ENCODE peak calls at places on chromosomes 7 and 10, in five cellular contexts. One of them, this sample, is unnamed.

GRCh38 chr7:127393370-127394058 is 1.0 kb upstream of the ZNF800 start:
- DNase-seq in GM12878: no peak
- DNase-seq in K562: no peak
- DNase-seq in A549: no peak
- DNase-seq in HepG2: no peak
- DNase-seq in this sample: peak

GRCh38 chr7:91880016-91880412 is 488 bp downstream of the MTERF1 start:
- DNase-seq in K562: no peak
- DNase-seq in A549: no peak
- DNase-seq in GM12878: no peak
- DNase-seq in HepG2: peak
- DNase-seq in this sample: no peak

GRCh38 chr7:83836028-83836427 is 187.1 kb upstream of the SEMA3E start:
- DNase-seq in A549: no peak
- DNase-seq in HepG2: no peak
- DNase-seq in K562: no peak
- DNase-seq in GM12878: peak
- DNase-seq in this sample: no peak

GRCh38 chr7:137345799-137346449 is 2.4 kb upstream of the PTN start:
- DNase-seq in K562: no peak
- DNase-seq in HepG2: no peak
- DNase-seq in GM12878: no peak
- DNase-seq in A549: no peak
- DNase-seq in this sample: no peak

GRCh38 chr7:45983720-45984032 is 62.6 kb upstream of the IGFBP3 start:
- DNase-seq in HepG2: no peak
- DNase-seq in K562: no peak
- DNase-seq in GM12878: no peak
- DNase-seq in A549: no peak
- DNase-seq in this sample: no peak

GRCh38 chr10:67666416-67667043 is 29.5 kb downstream of the CTNNA3 start:
- DNase-seq in A549: peak
- DNase-seq in K562: peak
- DNase-seq in GM12878: no peak
- DNase-seq in HepG2: peak
- DNase-seq in this sample: peak

GRCh38 chr10:120746016-120746755 is 105.0 kb upstream of the WDR11 start:
- DNase-seq in HepG2: no peak
- DNase-seq in A549: no peak
- DNase-seq in K562: no peak
- DNase-seq in GM12878: no peak
- DNase-seq in this sample: no peak

GRCh38 chr10:19874190-19874589 is 58.0 kb downstream of the PLXDC2 start:
- DNase-seq in A549: no peak
- DNase-seq in HepG2: no peak
- DNase-seq in GM12878: no peak
- DNase-seq in K562: no peak
- DNase-seq in this sample: no peak

GRCh38 chr7:26993816-26994810 is 101.7 kb downstream of the HOXA1 start:
- DNase-seq in K562: no peak
- DNase-seq in GM12878: no peak
- DNase-seq in HepG2: no peak
- DNase-seq in A549: no peak
- DNase-seq in this sample: no peak

GRCh38 chr7:35971133-35971995 is 170.5 kb downstream of the SEPTIN7 start:
- DNase-seq in K562: no peak
- DNase-seq in HepG2: no peak
- DNase-seq in A549: peak
- DNase-seq in GM12878: no peak
- DNase-seq in this sample: peak

GRCh38 chr10:63719174-63719856 is 198.1 kb downstream of the REEP3 start:
- DNase-seq in K562: no peak
- DNase-seq in HepG2: peak
- DNase-seq in A549: no peak
- DNase-seq in GM12878: no peak
- DNase-seq in this sample: no peak

GRCh38 chr7:519429-519973 is at the start of gene PDGFA:
- DNase-seq in HepG2: no peak
- DNase-seq in GM12878: no peak
- DNase-seq in A549: peak
- DNase-seq in K562: peak
- DNase-seq in this sample: peak

GRCh38 chr7:516606-517456 is 2.8 kb downstream of the PDGFA start:
- DNase-seq in HepG2: peak
- DNase-seq in K562: peak
- DNase-seq in GM12878: no peak
- DNase-seq in A549: peak
- DNase-seq in this sample: no peak

GRCh38 chr7:518630-519428 is 817 bp downstream of the PDGFA start:
- DNase-seq in K562: peak
- DNase-seq in HepG2: no peak
- DNase-seq in GM12878: no peak
- DNase-seq in A549: peak
- DNase-seq in this sample: peak

GRCh38 chr7:516216-516605 is 3.4 kb downstream of the PDGFA start:
- DNase-seq in K562: no peak
- DNase-seq in A549: no peak
- DNase-seq in GM12878: no peak
- DNase-seq in HepG2: no peak
- DNase-seq in this sample: no peak

GRCh38 chr7:517848-518629 is 1.6 kb downstream of the PDGFA start:
- DNase-seq in GM12878: no peak
- DNase-seq in A549: peak
- DNase-seq in HepG2: no peak
- DNase-seq in K562: peak
- DNase-seq in this sample: no peak
- TF ChIP-seq MYC in GM12878: no peak
- TF ChIP-seq MYC in A549: no peak
- TF ChIP-seq MYC in HepG2: no peak
- TF ChIP-seq MYC in K562: no peak
- TF ChIP-seq MYC in this sample: no peak

GRCh38 chr10:29253096-29254029 is 35.5 kb upstream of the LYZL1 start:
- DNase-seq in GM12878: no peak
- DNase-seq in A549: no peak
- DNase-seq in HepG2: no peak
- DNase-seq in K562: no peak
- DNase-seq in this sample: no peak

GRCh38 chr10:29255117-29255516 is 33.8 kb upstream of the LYZL1 start:
- DNase-seq in K562: no peak
- DNase-seq in A549: no peak
- DNase-seq in HepG2: no peak
- DNase-seq in GM12878: no peak
- DNase-seq in this sample: no peak

GRCh38 chr10:29256531-29256930 is 32.3 kb upstream of the LYZL1 start:
- DNase-seq in A549: no peak
- DNase-seq in K562: no peak
- DNase-seq in HepG2: no peak
- DNase-seq in GM12878: no peak
- DNase-seq in this sample: peak

GRCh38 chr10:29256019-29256418 is 32.9 kb upstream of the LYZL1 start:
- DNase-seq in K562: no peak
- DNase-seq in HepG2: no peak
- DNase-seq in A549: no peak
- DNase-seq in GM12878: no peak
- DNase-seq in this sample: no peak

GRCh38 chr10:29254123-29255046 is 34.5 kb upstream of the LYZL1 start:
- DNase-seq in A549: peak
- DNase-seq in HepG2: no peak
- DNase-seq in K562: peak
- DNase-seq in GM12878: no peak
- DNase-seq in this sample: peak
- TF ChIP-seq MAX in A549: no peak
- TF ChIP-seq MAX in HepG2: no peak
- TF ChIP-seq MAX in K562: no peak
- TF ChIP-seq MAX in GM12878: no peak
- TF ChIP-seq MAX in this sample: peak

DNA sequence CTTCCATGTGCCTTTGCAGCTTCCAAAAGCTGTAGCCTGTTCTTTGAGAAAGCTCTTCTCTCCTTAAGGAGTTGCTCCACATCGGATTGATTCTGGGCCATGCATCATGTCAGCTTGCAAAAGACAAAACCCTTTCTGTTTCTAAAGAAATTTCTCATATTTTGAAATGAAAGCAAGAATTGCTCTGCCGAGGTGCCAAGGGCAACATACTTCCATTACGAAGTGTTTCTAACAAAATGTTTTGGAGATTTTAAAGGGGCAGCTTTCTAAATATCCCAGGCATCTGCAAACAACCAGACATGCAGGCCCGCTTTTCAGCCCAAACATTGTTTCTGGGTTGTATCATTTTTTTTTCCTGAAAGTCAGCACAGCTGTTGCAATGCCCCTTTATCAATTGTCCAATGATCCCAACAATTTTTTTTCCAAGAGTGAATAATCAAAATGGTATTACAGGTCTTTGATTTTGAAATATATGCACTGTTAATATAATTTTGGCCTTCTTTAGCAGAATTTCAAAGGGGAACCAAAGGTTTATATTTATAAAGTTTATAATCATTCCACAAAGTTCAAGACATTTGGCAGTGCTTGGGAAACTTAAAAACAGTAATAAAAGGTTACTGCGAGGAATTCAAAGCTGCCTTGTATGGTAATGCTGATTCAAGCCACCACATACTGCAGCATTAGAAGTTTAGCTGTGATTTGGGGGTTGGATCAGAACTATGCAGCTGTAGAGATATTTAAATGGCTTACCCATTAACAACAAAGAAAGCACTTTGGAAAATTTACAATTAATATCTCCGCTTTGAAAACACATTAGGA is 61.0 kb downstream of the TES start:
- DNase-seq in A549: peak
- DNase-seq in K562: no peak
- DNase-seq in HepG2: no peak
- DNase-seq in GM12878: no peak
- DNase-seq in this sample: no peak
- H3K4me3 ChIP-seq in A549: no peak
- H3K4me3 ChIP-seq in K562: no peak
- H3K4me3 ChIP-seq in HepG2: no peak
- H3K4me3 ChIP-seq in GM12878: no peak
- H3K4me3 ChIP-seq in this sample: no peak

GRCh38 chr7:23696916-23697441 is 13.0 kb upstream of the STK31 start:
- DNase-seq in GM12878: no peak
- DNase-seq in HepG2: peak
- DNase-seq in A549: peak
- DNase-seq in K562: peak
- DNase-seq in this sample: peak
- TF ChIP-seq MYC in GM12878: no peak
- TF ChIP-seq MYC in HepG2: peak
- TF ChIP-seq MYC in A549: no peak
- TF ChIP-seq MYC in K562: no peak
- TF ChIP-seq MYC in this sample: peak

GRCh38 chr10:124588736-124589451 is 127.3 kb downstream of the LHPP start:
- DNase-seq in GM12878: no peak
- DNase-seq in HepG2: peak
- DNase-seq in A549: no peak
- DNase-seq in K562: peak
- DNase-seq in this sample: peak

GRCh38 chr10:124586142-124586541 is 124.5 kb downstream of the LHPP start:
- DNase-seq in GM12878: no peak
- DNase-seq in HepG2: peak
- DNase-seq in A549: no peak
- DNase-seq in K562: no peak
- DNase-seq in this sample: no peak

GRCh38 chr10:124589491-124590006 is 127.9 kb downstream of the LHPP start:
- DNase-seq in HepG2: peak
- DNase-seq in K562: no peak
- DNase-seq in GM12878: no peak
- DNase-seq in A549: no peak
- DNase-seq in this sample: no peak

GRCh38 chr10:124590216-124591122 is 128.8 kb downstream of the LHPP start:
- DNase-seq in HepG2: no peak
- DNase-seq in K562: no peak
- DNase-seq in GM12878: no peak
- DNase-seq in A549: no peak
- DNase-seq in this sample: no peak

DNA sequence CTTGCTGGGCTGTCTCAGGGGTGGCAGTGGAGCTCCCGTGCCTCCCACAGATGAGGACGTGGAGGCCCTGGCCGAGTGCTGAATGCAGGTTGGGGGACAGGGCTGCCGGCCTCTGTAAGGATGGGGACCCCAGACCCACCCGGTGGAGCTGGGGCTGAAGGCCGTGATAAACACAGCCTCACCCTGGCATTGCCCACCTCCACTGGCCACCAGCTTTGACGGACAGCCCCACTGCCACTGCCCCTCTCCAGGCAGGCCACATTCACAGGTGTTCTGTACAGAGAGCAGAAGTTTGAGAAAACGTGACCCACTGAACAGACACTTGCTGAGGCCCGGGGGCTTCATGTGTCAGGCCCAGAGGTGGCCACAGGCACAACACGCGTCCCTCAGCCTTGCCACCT is 126.2 kb downstream of the LHPP start:
- DNase-seq in GM12878: no peak
- DNase-seq in HepG2: no peak
- DNase-seq in K562: no peak
- DNase-seq in A549: no peak
- DNase-seq in this sample: no peak
- TF ChIP-seq MAX in GM12878: no peak
- TF ChIP-seq MAX in HepG2: no peak
- TF ChIP-seq MAX in K562: no peak
- TF ChIP-seq MAX in A549: no peak
- TF ChIP-seq MAX in this sample: no peak

GRCh38 chr10:92848441-92849233 is at the start of gene EXOC6:
- DNase-seq in GM12878: peak
- DNase-seq in K562: peak
- DNase-seq in A549: peak
- DNase-seq in HepG2: peak
- DNase-seq in this sample: peak

GRCh38 chr10:92849234-92849525 is 860 bp downstream of the EXOC6 start:
- DNase-seq in HepG2: no peak
- DNase-seq in A549: no peak
- DNase-seq in K562: no peak
- DNase-seq in GM12878: no peak
- DNase-seq in this sample: no peak

GRCh38 chr10:92851003-92851402 is 2.7 kb downstream of the EXOC6 start:
- DNase-seq in GM12878: no peak
- DNase-seq in A549: no peak
- DNase-seq in K562: no peak
- DNase-seq in HepG2: no peak
- DNase-seq in this sample: no peak

GRCh38 chr10:92849576-92850090 is 1.3 kb downstream of the EXOC6 start:
- DNase-seq in HepG2: no peak
- DNase-seq in K562: no peak
- DNase-seq in A549: no peak
- DNase-seq in GM12878: no peak
- DNase-seq in this sample: peak

GRCh38 chr10:92850186-92850585 is 1.9 kb downstream of the EXOC6 start:
- DNase-seq in K562: no peak
- DNase-seq in HepG2: no peak
- DNase-seq in GM12878: no peak
- DNase-seq in A549: no peak
- DNase-seq in this sample: peak
- H3K4me3 ChIP-seq in K562: peak
- H3K4me3 ChIP-seq in HepG2: no peak
- H3K4me3 ChIP-seq in GM12878: no peak
- H3K4me3 ChIP-seq in A549: no peak
- H3K4me3 ChIP-seq in this sample: peak

GRCh38 chr10:86258940-86259339 is 107.7 kb downstream of the GRID1 start:
- DNase-seq in GM12878: no peak
- DNase-seq in K562: no peak
- DNase-seq in A549: no peak
- DNase-seq in HepG2: no peak
- DNase-seq in this sample: no peak
- TF ChIP-seq MYC in GM12878: no peak
- TF ChIP-seq MYC in K562: no peak
- TF ChIP-seq MYC in A549: no peak
- TF ChIP-seq MYC in HepG2: no peak
- TF ChIP-seq MYC in this sample: no peak

GRCh38 chr7:94190599-94191061 is 186.5 kb upstream of the BET1 start:
- DNase-seq in K562: no peak
- DNase-seq in GM12878: no peak
- DNase-seq in A549: peak
- DNase-seq in HepG2: no peak
- DNase-seq in this sample: no peak
- TF ChIP-seq MAX in K562: no peak
- TF ChIP-seq MAX in GM12878: no peak
- TF ChIP-seq MAX in A549: no peak
- TF ChIP-seq MAX in HepG2: no peak
- TF ChIP-seq MAX in this sample: no peak

This sample was measured in NB4.